ENCODE peak calls at places on chromosomes 11 and 22, in nine cellular contexts. V, O, N, H, Y, S, A, K and L are unnamed samples.

GRCh38 chr22:30829901-30830550 is 135.4 kb downstream of the OSBP2 start:
- DNase-seq in V (peak; percentile 97), O (peak; percentile 99), N (no peak), H (no peak), Y (no peak), S (no peak), A (peak; percentile 68), K (peak; percentile 19), L (peak; percentile 86)

GRCh38 chr11:67295846-67296245 is 6.7 kb downstream of the ANKRD13D start:
- DNase-seq in V (peak; percentile 22), O (no peak), N (no peak), H (no peak), Y (no peak), S (no peak), A (no peak), K (no peak), L (no peak)

GRCh38 chr11:94583885-94584500 is 16.8 kb downstream of the PIWIL4 start:
- DNase-seq in V (no peak), O (peak; percentile 74), N (no peak), H (peak; percentile 78), Y (no peak), S (no peak), A (no peak), K (no peak), L (no peak)

GRCh38 chr11:17986007-17986710 is 26.7 kb downstream of the SERGEF start:
- DNase-seq in V (peak; percentile 76), O (peak; percentile 81), N (no peak), H (no peak), Y (no peak), S (no peak), A (peak; percentile 63), K (no peak), L (peak; percentile 47)

GRCh38 chr22:49025791-49026475 is 801.7 kb downstream of the BRD1 start:
- DNase-seq in V (no peak), O (no peak), N (no peak), H (no peak), Y (no peak), S (no peak), A (no peak), K (no peak), L (no peak)

GRCh38 chr22:31130873-31131272 is 8.1 kb downstream of the INPP5J start:
- DNase-seq in V (no peak), O (no peak), N (no peak), H (no peak), Y (no peak), S (no peak), A (no peak), K (peak; percentile 65), L (no peak)

GRCh38 chr11:44188643-44189042 is 93.2 kb downstream of the EXT2 start:
- DNase-seq in V (no peak), O (peak; percentile 18), N (no peak), H (no peak), Y (no peak), S (no peak), A (no peak), K (no peak), L (no peak)

GRCh38 chr22:46596032-46596441 is 24.1 kb upstream of the GRAMD4 start:
- DNase-seq in V (no peak), O (no peak), N (peak; percentile 53), H (no peak), Y (no peak), S (no peak), A (no peak), K (no peak), L (no peak)

GRCh38 chr11:15367695-15368094 is 253.0 kb downstream of the INSC start:
- DNase-seq in V (no peak), O (no peak), N (no peak), H (no peak), Y (no peak), S (no peak), A (no peak), K (no peak), L (no peak)

GRCh38 chr11:117144477-117145392 is 648 bp downstream of the PAFAH1B2 start:
- DNase-seq in V (peak; percentile 79), O (peak; percentile 78), N (peak; percentile 54), H (peak; percentile 68), Y (peak; percentile 67), S (peak; percentile 78), A (peak; percentile 56), K (peak; percentile 57), L (peak; percentile 23)

GRCh38 chr11:36254739-36255138 is 34.5 kb downstream of the COMMD9 start:
- DNase-seq in V (peak; percentile 81), O (peak; percentile 72), N (no peak), H (no peak), Y (no peak), S (no peak), A (no peak), K (no peak), L (no peak)

GRCh38 chr11:8168485-8169257 is at the start of gene RIC3:
- DNase-seq in V (no peak), O (no peak), N (peak; percentile 49), H (peak; percentile 63), Y (no peak), S (peak; percentile 61), A (no peak), K (peak; percentile 33), L (no peak)

DNA sequence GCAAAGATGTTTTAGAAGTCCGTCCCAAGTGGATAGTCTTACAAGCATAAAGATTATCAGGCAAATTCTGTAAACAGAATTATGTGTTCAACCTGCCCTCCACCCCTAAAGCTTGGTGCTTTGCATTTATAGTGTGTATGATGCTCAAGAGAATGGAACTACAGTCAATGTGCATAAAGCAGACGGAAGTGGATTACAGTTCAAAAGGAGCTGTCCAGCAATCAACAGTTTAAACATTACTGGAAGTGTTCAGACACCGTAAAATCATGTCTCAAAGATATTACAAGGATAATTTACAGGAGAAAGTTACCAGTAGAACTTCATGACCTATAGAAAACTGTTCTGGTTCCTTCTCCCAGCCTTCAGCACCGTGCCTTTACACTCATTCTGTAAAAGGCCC is 1.0 kb downstream of the RIC3 start:
- DNase-seq in V (no peak), O (peak; percentile 10), N (no peak), H (no peak), Y (no peak), S (peak; percentile 37), A (no peak), K (no peak), L (no peak)
- H3K4me3 ChIP-seq in V (no peak overlapping the region), O (no peak overlapping the region), N (no peak overlapping the region), H (peak overlapping the region; percentile 57), Y (peak overlapping the region; percentile 44), S (peak overlapping the region; percentile 71), A (no peak overlapping the region), K (peak overlapping the region; percentile 53), L (no peak overlapping the region)

DNA sequence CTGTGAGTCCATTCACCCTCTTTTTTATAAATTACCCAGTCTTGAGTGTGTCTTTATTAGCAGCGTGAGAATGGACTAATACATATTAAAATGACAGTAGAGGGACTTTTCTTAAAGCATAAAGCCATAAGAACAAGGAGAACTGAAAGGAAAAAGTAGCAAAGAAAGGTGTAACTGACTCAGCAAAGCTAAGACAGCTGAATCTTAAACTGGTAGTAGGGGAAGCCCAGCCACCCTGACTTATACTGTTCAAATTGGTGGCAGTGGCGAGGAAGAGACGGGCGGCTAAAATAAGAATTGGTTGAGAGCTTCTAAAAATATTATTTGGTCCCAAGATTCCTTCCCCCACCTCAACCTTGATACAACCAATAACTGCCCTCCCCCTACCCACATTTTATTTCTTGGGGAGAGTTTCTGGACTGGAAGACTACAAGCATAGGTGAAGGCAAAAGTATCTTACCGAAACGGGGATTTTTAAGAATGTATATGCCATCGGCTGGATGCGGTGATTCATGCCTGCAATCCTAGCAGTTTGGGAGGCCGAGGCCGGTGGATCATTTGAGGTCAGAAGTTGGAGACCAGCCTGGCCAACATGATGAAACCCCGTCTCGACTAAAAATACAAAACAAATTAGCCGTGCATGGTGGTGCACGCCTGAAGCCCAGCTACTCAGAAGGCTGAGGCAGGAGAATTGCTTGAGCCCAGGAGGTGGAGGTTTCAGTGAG is 20.6 kb upstream of the SLN start:
- DNase-seq in V (no peak), O (no peak), N (no peak), H (peak; percentile 45), Y (no peak), S (no peak), A (no peak), K (no peak), L (no peak)
- H3K4me3 ChIP-seq in V (no peak overlapping the region), O (no peak overlapping the region), N (no peak overlapping the region), H (peak overlapping the region; percentile 21), Y (no peak overlapping the region), S (no peak overlapping the region), A (no peak overlapping the region), K (no peak overlapping the region), L (no peak overlapping the region)

GRCh38 chr11:122305018-122305417 is 189.0 kb upstream of the BLID start:
- DNase-seq in V (no peak), O (no peak), N (no peak), H (no peak), Y (no peak), S (no peak), A (no peak), K (no peak), L (no peak)
- H3K4me3 ChIP-seq in V (no peak overlapping the region), O (no peak overlapping the region), N (no peak overlapping the region), H (no peak overlapping the region), Y (no peak overlapping the region), S (no peak overlapping the region), A (no peak overlapping the region), K (no peak overlapping the region), L (no peak overlapping the region)

GRCh38 chr11:13963949-13964770 is 1.6 kb downstream of the SPON1 start:
- DNase-seq in V (peak; percentile 43), O (no peak), N (no peak), H (no peak), Y (peak; percentile 76), S (peak; percentile 31), A (no peak), K (no peak), L (no peak)
- H3K4me3 ChIP-seq in V (peak overlapping the region; percentile 60), O (peak overlapping the region; percentile 11), N (no peak overlapping the region), H (no peak overlapping the region), Y (peak overlapping the region; percentile 56), S (peak overlapping the region; percentile 39), A (no peak overlapping the region), K (peak overlapping the region; percentile 56), L (no peak overlapping the region)

GRCh38 chr22:39245130-39246039 is 603 bp upstream of the PDGFB start:
- DNase-seq in V (no peak), O (no peak), N (no peak), H (no peak), Y (no peak), S (no peak), A (no peak), K (no peak), L (no peak)
- H3K4me3 ChIP-seq in V (peak overlapping the region; percentile 95), O (no peak overlapping the region), N (no peak overlapping the region), H (no peak overlapping the region), Y (no peak overlapping the region), S (peak overlapping the region; percentile 63), A (no peak overlapping the region), K (peak overlapping the region; percentile 57), L (no peak overlapping the region)

DNA sequence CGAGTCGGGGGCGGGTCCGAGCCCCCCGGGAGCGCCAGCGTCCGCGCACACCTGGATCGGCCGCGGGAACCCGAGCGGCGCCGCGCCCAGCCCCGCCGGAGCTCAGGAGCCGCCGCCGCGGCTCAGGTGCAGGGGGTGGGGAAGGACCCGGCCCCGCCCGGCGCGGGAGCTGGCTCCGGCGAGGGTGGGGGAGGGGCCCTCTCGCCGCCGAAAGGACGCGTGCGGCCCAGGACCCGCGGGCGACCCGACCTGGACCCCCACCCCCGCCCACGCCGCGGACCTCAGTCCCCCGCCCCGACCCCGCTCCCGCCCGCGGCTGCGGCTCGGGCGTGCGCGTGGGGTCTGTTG is at the start of gene SHANK2:
- DNase-seq in V (peak; percentile 74), O (no peak), N (peak; percentile 63), H (no peak), Y (peak; percentile 64), S (peak; percentile 30), A (no peak), K (peak; percentile 61), L (no peak)
- H3K4me3 ChIP-seq in V (peak within 1 kb of the TSS; percentile 95), O (peak within 1 kb of the TSS; percentile 67), N (peak within 1 kb of the TSS; percentile 59), H (no peak within 1 kb of the TSS), Y (peak within 1 kb of the TSS; percentile 66), S (peak within 1 kb of the TSS; percentile 60), A (peak within 1 kb of the TSS; percentile 52), K (peak within 1 kb of the TSS; percentile 63), L (peak within 1 kb of the TSS; percentile 44)